ENCODE peak calls at places on chromosomes 12 and 14, in six cellular contexts. H is IMR-90, X is AG09309, G is omental fat pad, K is AG04450, V is right atrium auricular region. S is an unnamed sample.

GRCh38 chr12:105738036-105738435 is 400.7 kb downstream of the NUAK1 start:
- DNase-seq in V (peak; percentile 64), H (peak; percentile 55), X (no peak), G (no peak), K (peak; percentile 16), S (no peak)

GRCh38 chr12:121017966-121018491 is 1.7 kb upstream of the C12orf43 start:
- DNase-seq in K (no peak), X (no peak), H (no peak), V (no peak), G (no peak), S (no peak)

GRCh38 chr12:52903285-52903854 is 1.5 kb downstream of the KRT8 start:
- DNase-seq in G (no peak), X (no peak), K (no peak), V (peak; percentile 79), H (peak; percentile 53), S (no peak)

GRCh38 chr12:104181313-104181712 is 34.3 kb upstream of the TXNRD1 start:
- DNase-seq in V (peak; percentile 43), K (no peak), G (no peak), X (no peak), H (peak; percentile 67), S (no peak)

GRCh38 chr14:99749142-99749541 is 44.1 kb upstream of the EML1 start:
- DNase-seq in H (no peak), X (no peak), G (no peak), V (no peak), K (no peak), S (no peak)

GRCh38 chr12:1668833-1669543 is 21.9 kb upstream of the ADIPOR2 start:
- DNase-seq in H (no peak), G (no peak), X (no peak), V (peak; percentile 74), K (no peak), S (no peak)

GRCh38 chr14:100159107-100159864 is at the start of gene DEGS2:
- DNase-seq in V (no peak), H (no peak), G (no peak), X (no peak), K (no peak), S (peak; percentile 65)

GRCh38 chr12:127411141-127411915 is 855.6 kb upstream of the TMEM132C start:
- DNase-seq in H (no peak), V (no peak), X (no peak), K (no peak), G (no peak), S (no peak)

GRCh38 chr14:105200641-105201040 is 19.5 kb upstream of the NUDT14 start:
- DNase-seq in H (no peak), V (no peak), K (no peak), G (no peak), X (no peak), S (no peak)

GRCh38 chr14:105197274-105197673 is 16.2 kb upstream of the NUDT14 start:
- DNase-seq in X (peak; percentile 23), K (no peak), G (no peak), H (peak; percentile 35), V (peak; percentile 71), S (no peak)

GRCh38 chr14:105200074-105200473 is 19.0 kb upstream of the NUDT14 start:
- DNase-seq in H (no peak), G (no peak), K (no peak), V (no peak), X (no peak), S (no peak)

GRCh38 chr14:105199093-105199492 is 18.0 kb upstream of the NUDT14 start:
- DNase-seq in H (peak; percentile 19), V (no peak), G (no peak), X (no peak), K (no peak), S (no peak)

GRCh38 chr14:105198588-105198987 is 17.5 kb upstream of the NUDT14 start:
- DNase-seq in X (no peak), V (no peak), G (no peak), H (no peak), K (no peak), S (no peak)
- TF ChIP-seq CTCF in X (no peak), V (no peak), G (no peak), H (no peak), K (peak; percentile 25), S (no peak)

GRCh38 chr14:60164717-60165546 is at the start of gene DHRS7:
- DNase-seq in K (peak; percentile 24), G (no peak), H (peak; percentile 71), V (peak; percentile 78), X (peak; percentile 21), S (peak; percentile 55)
- TF ChIP-seq CTCF in K (peak; percentile 12), G (no peak), H (peak; percentile 49), V (no peak), X (peak; percentile 49), S (peak; percentile 43)

GRCh38 chr12:9032202-9032964 is 43.0 kb downstream of the KLRG1 start:
- DNase-seq in X (no peak), V (no peak), K (no peak), H (no peak), G (no peak), S (no peak)

GRCh38 chr12:9027156-9027555 is 37.8 kb downstream of the KLRG1 start:
- DNase-seq in V (no peak), G (no peak), K (no peak), H (no peak), X (no peak), S (no peak)

GRCh38 chr12:9033244-9033887 is 44.0 kb downstream of the KLRG1 start:
- DNase-seq in X (no peak), K (no peak), G (no peak), V (no peak), H (no peak), S (no peak)

GRCh38 chr12:9034095-9034494 is 44.7 kb downstream of the KLRG1 start:
- DNase-seq in K (no peak), V (no peak), G (no peak), X (no peak), H (no peak), S (no peak)

GRCh38 chr12:9030776-9031175 is 41.4 kb downstream of the KLRG1 start:
- DNase-seq in H (no peak), G (no peak), K (no peak), V (no peak), X (no peak), S (no peak)
- TF ChIP-seq CTCF in H (no peak), G (no peak), K (no peak), V (no peak), X (no peak), S (no peak)

DNA sequence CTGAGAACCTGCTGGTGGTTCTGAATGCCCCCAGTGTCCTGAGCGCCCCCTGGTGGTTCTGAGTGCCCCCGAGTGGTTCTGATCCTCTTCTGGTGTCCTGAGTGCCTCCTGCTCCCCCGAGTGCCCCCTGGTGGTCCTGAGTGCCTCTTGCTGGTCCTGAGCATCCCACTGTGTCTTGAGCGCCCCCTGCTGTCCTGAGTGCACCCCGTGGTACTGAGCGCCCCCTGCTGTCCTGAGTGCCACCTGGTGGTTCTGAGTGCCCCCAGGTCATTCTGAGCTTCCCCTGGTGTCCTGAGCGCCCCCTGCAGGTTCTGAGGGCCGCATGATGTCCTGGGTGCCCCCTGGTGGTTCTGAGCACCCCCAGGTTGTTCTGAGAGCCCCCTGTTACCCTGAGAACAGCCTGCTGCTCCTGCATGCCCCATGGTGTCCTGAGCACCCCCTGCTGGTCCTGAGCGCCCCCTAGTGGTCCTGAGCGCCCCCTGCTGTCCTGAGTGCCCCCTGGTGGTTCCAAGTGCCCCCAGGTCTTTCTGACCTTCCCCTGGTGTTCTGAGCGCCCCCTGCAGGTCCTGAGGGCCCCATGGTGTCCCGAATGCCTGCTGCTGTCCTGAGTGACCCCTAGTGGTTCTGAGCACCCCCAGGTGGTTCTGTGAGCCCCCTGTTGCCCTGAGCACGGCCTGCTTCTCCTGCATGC is 1165.4 kb downstream of the TMEM121 start:
- DNase-seq in G (no peak), K (no peak), V (no peak), X (no peak), H (no peak), S (no peak)
- TF ChIP-seq CTCF in G (no peak), K (no peak), V (no peak), X (peak; percentile 21), H (peak; percentile 1), S (peak; percentile 1)

GRCh38 chr14:31207287-31207745 is 277 bp downstream of the HECTD1 start:
- DNase-seq in V (peak; percentile 76), G (peak; percentile 82), H (no peak), K (no peak), X (peak; percentile 24), S (no peak)
- TF ChIP-seq CTCF in V (no peak), G (no peak), H (no peak), K (no peak), X (no peak), S (no peak)

S was measured in D721Med.